ENCODE peak calls at places on chromosomes 5 and 9, in ten cellular contexts. K is PC-3, V is gastrocnemius medialis, H is WERI-Rb-1, G is GM23338, X is SK-N-SH, J is endothelial cell of umbilical vein, D is upper lobe of right lung, N is brain microvascular endothelial cell, M is HL-60. E is an unnamed sample.

GRCh38 chr9:6645153-6646027 is at the start of gene GLDC:
- DNase-seq in K (peak), V (peak), H (peak), G (peak), X (peak), J (peak), D (peak), N (no peak), M (no peak), E (peak)

GRCh38 chr5:122120957-122121356 is 8.4 kb upstream of the ZNF474 start:
- DNase-seq in K (peak), V (no peak), H (no peak), G (no peak), X (no peak), J (no peak), D (no peak), N (peak), M (peak), E (no peak)

GRCh38 chr5:79236364-79236969 is 536 bp downstream of the JMY start:
- DNase-seq in K (peak), V (no peak), H (no peak), G (peak), X (peak), J (no peak), D (peak), N (no peak), M (no peak), E (no peak)

GRCh38 chr9:90099262-90099982 is 494.6 kb downstream of the GADD45G start:
- DNase-seq in K (peak), V (no peak), H (peak), G (peak), X (peak), J (peak), D (no peak), N (peak), M (peak), E (no peak)

GRCh38 chr9:109242751-109243150 is 75.7 kb upstream of the FRRS1L start:
- DNase-seq in K (no peak), V (no peak), H (peak), G (no peak), X (no peak), J (no peak), D (no peak), N (no peak), M (no peak), E (no peak)

GRCh38 chr5:73233461-73234151 is 60.6 kb downstream of the TMEM174 start:
- DNase-seq in K (no peak), V (no peak), H (peak), G (peak), X (peak), J (peak), D (no peak), N (no peak), M (no peak), E (no peak)

GRCh38 chr9:97293207-97293721 is 14.2 kb upstream of the CCDC180 start:
- DNase-seq in K (peak), V (peak), H (no peak), G (peak), X (no peak), J (peak), D (no peak), N (peak), M (no peak), E (no peak)

GRCh38 chr5:135631356-135631755 is 52.6 kb upstream of the CXCL14 start:
- DNase-seq in K (no peak), V (no peak), H (no peak), G (no peak), X (no peak), J (no peak), D (no peak), N (no peak), M (no peak), E (no peak)

GRCh38 chr5:169706070-169706469 is 69.0 kb downstream of the DOCK2 start:
- DNase-seq in K (no peak), V (no peak), H (no peak), G (no peak), X (no peak), J (no peak), D (no peak), N (no peak), M (no peak), E (no peak)

GRCh38 chr9:74887981-74888370 is 255 bp upstream of the TRPM6 start:
- DNase-seq in K (no peak), V (no peak), H (no peak), G (no peak), X (no peak), J (no peak), D (no peak), N (no peak), M (no peak), E (no peak)
- H3K27ac ChIP-seq in K (no peak), V (no peak), H (peak), G (no peak), X (no peak), J (no peak), D (peak), N (no peak), M (no peak), E (no peak)

GRCh38 chr9:114382951-114383865 is 4.6 kb downstream of the AKNA start:
- DNase-seq in K (no peak), V (peak), H (peak), G (peak), X (no peak), J (no peak), D (no peak), N (peak), M (peak), E (peak)
- TF ChIP-seq CTCF in K (no peak), V (no peak), H (peak), G (no peak), X (no peak), J (no peak), D (no peak), N (peak), M (peak), E (peak)

DNA sequence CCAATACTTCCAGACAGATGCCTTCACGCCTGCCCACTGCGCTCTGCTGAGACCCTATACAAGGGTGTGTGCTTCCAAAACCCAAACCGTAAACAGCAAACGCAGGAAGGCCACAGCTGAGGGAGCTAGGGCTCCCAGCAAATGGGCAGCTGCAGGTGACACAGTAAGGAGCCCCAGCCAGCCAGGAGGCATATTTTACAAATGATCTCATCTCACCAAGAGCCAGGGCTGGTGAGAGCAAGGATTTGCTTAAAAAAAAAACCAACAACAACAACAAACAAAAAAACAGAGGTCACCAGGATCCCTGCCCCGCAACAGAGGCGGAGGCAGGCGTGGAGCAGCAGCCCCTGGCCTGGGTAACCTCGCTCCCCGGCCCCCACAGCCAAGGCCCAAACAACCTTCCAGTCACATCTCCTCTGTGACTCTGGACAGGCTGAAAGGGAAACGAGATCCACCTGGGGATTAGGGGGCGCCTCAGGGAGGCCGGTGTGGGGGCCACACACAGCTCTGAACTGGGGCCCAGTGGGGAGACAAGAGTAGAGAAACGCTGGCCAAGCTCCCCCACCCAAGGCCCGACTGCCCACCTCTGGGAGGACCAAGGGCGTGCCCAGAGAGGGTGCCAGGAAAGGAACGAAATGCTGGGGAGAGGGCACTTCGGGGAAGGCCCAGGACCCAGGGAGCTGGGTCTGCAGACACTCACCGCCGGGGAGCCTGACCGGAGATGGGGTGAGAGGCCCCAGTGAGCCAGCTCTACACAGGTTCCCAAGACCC is 3.3 kb downstream of the NACC2 start:
- DNase-seq in K (no peak), V (peak), H (no peak), G (no peak), X (no peak), J (no peak), D (no peak), N (no peak), M (no peak), E (no peak)
- H3K4me3 ChIP-seq in K (no peak), V (no peak), H (no peak), G (no peak), X (no peak), J (no peak), D (no peak), N (no peak), M (no peak), E (no peak)

GRCh38 chr9:35029852-35030251 is 40.3 kb downstream of the DNAJB5 start:
- DNase-seq in K (no peak), V (no peak), H (no peak), G (no peak), X (no peak), J (no peak), D (no peak), N (no peak), M (no peak), E (no peak)
- H3K27ac ChIP-seq in K (no peak), V (no peak), H (no peak), G (no peak), X (no peak), J (no peak), D (no peak), N (no peak), M (no peak), E (no peak)